ENCODE peak calls at places on chromosomes 13 and 19, in four cellular contexts. L is NCI-H345, O is activated T-cell treated with anti-CD3 and anti-CD28 coated beads for 1 hour, D is OCI-LY7. K is an unnamed sample.

GRCh38 chr19:1370579-1371361 is 12.9 kb upstream of the NDUFS7 start:
- DNase-seq in O (no peak), L (no peak), D (no peak), K (no peak)

GRCh38 chr19:33621811-33622504 is at the start of gene CHST8:
- DNase-seq in O (no peak), L (peak), D (no peak), K (no peak)

GRCh38 chr19:8610041-8610927 is at the start of gene ADAMTS10:
- DNase-seq in L (no peak), O (peak), D (no peak), K (peak)

GRCh38 chr19:39335168-39335567 is 675 bp downstream of the GMFG start:
- DNase-seq in D (no peak), O (no peak), L (no peak), K (peak)

GRCh38 chr19:29680447-29680846 is 15.2 kb downstream of the PLEKHF1 start:
- DNase-seq in O (peak), D (peak), L (no peak), K (peak)

GRCh38 chr19:38684078-38684861 is 36.8 kb downstream of the ACTN4 start:
- DNase-seq in O (no peak), D (no peak), L (no peak), K (no peak)

GRCh38 chr19:48479686-48480085 is 10.5 kb downstream of the CYTH2 start:
- DNase-seq in L (no peak), D (no peak), O (no peak), K (no peak)

GRCh38 chr19:13640611-13641010 is 123.7 kb upstream of the MRI1 start:
- DNase-seq in O (no peak), L (peak), D (no peak), K (no peak)

GRCh38 chr13:102729560-102730275 is 34.9 kb upstream of the METTL21C start:
- DNase-seq in D (no peak), O (no peak), L (no peak), K (no peak)

GRCh38 chr13:113157206-113157928 is 1.1 kb upstream of the PROZ start:
- DNase-seq in L (no peak), D (no peak), O (no peak), K (no peak)

GRCh38 chr13:42600943-42601342 is 27.0 kb downstream of the TNFSF11 start:
- DNase-seq in O (no peak), D (no peak), L (no peak), K (no peak)

GRCh38 chr13:76148926-76149325 is 512.8 kb downstream of the LMO7 start:
- DNase-seq in L (no peak), O (no peak), D (no peak), K (no peak)

GRCh38 chr13:93477238-93477637 is 250.6 kb downstream of the GPC6 start:
- DNase-seq in O (no peak), L (no peak), D (no peak), K (no peak)

GRCh38 chr13:74205313-74205690 is 71.1 kb upstream of the KLF12 start:
- DNase-seq in D (no peak), O (no peak), L (no peak), K (no peak)

GRCh38 chr19:50003254-50003788 is 21.9 kb downstream of the VRK3 start:
- DNase-seq in L (no peak), D (no peak), O (no peak), K (no peak)

GRCh38 chr13:98959299-98959698 is 18.6 kb downstream of the DOCK9 start:
- DNase-seq in O (no peak), L (no peak), D (no peak), K (no peak)

GRCh38 chr13:99959538-99960230 is 11.9 kb downstream of the ZIC5 start:
- DNase-seq in D (no peak), O (no peak), L (no peak), K (no peak)

GRCh38 chr19:36093687-36094086 is 17.3 kb upstream of the OVOL3 start:
- DNase-seq in D (no peak), O (no peak), L (no peak), K (no peak)

GRCh38 chr13:113562085-113562749 is 22.3 kb upstream of the TFDP1 start:
- DNase-seq in D (peak), O (peak), L (peak), K (peak)

GRCh38 chr19:42206871-42207755 is 10.4 kb downstream of the DEDD2 start:
- DNase-seq in D (no peak), L (no peak), O (no peak), K (no peak)

GRCh38 chr13:38685974-38686571 is 804 bp upstream of the FREM2 start:
- DNase-seq in O (no peak), D (no peak), L (peak), K (no peak)

GRCh38 chr19:18933297-18933696 is 7.7 kb downstream of the HOMER3 start:
- DNase-seq in L (no peak), O (no peak), D (no peak), K (no peak)

GRCh38 chr19:30877591-30878230 is 471.5 kb downstream of the TSHZ3 start:
- DNase-seq in O (no peak), D (no peak), L (no peak), K (no peak)

GRCh38 chr13:99282264-99283231 is 24.4 kb upstream of the GPR18 start:
- DNase-seq in D (peak), L (no peak), O (no peak), K (no peak)